ENCODE peak calls at places on chromosomes 1 and 21, in four cellular contexts. One of them, this sample, is unnamed.

GRCh38 chr21:44316277-44316900 is 16.5 kb downstream of the PFKL start:
- DNase-seq in NCI-H2081: no peak
- DNase-seq in effector memory CD8-positive, alpha-beta T cell: no peak
- DNase-seq in bronchial epithelial cell: no peak
- DNase-seq in this sample: no peak

GRCh38 chr1:81155131-81155530 is 645.6 kb upstream of the ADGRL2 start:
- DNase-seq in NCI-H2081: no peak
- DNase-seq in effector memory CD8-positive, alpha-beta T cell: no peak
- DNase-seq in bronchial epithelial cell: no peak
- DNase-seq in this sample: no peak

GRCh38 chr1:226132731-226133503 is 53.6 kb downstream of the ACBD3 start:
- DNase-seq in NCI-H2081: no peak
- DNase-seq in effector memory CD8-positive, alpha-beta T cell: no peak
- DNase-seq in bronchial epithelial cell: peak
- DNase-seq in this sample: no peak

GRCh38 chr1:114745351-114745750 is 12.4 kb downstream of the CSDE1 start:
- DNase-seq in NCI-H2081: no peak
- DNase-seq in effector memory CD8-positive, alpha-beta T cell: no peak
- DNase-seq in bronchial epithelial cell: no peak
- DNase-seq in this sample: no peak

GRCh38 chr1:7576946-7577657 is 194.0 kb upstream of the VAMP3 start:
- DNase-seq in NCI-H2081: no peak
- DNase-seq in effector memory CD8-positive, alpha-beta T cell: no peak
- DNase-seq in bronchial epithelial cell: peak
- DNase-seq in this sample: no peak

GRCh38 chr1:220655509-220655908 is 34.7 kb upstream of the C1orf115 start:
- DNase-seq in NCI-H2081: no peak
- DNase-seq in effector memory CD8-positive, alpha-beta T cell: no peak
- DNase-seq in bronchial epithelial cell: no peak
- DNase-seq in this sample: no peak

GRCh38 chr1:38815903-38816627 is 43.5 kb downstream of the RRAGC start:
- DNase-seq in NCI-H2081: peak
- DNase-seq in effector memory CD8-positive, alpha-beta T cell: no peak
- DNase-seq in bronchial epithelial cell: no peak
- DNase-seq in this sample: no peak

GRCh38 chr1:59653968-59654367 is 160.8 kb upstream of the HOOK1 start:
- DNase-seq in NCI-H2081: no peak
- DNase-seq in effector memory CD8-positive, alpha-beta T cell: no peak
- DNase-seq in bronchial epithelial cell: no peak
- DNase-seq in this sample: no peak

GRCh38 chr1:174953657-174954435 is 45.9 kb upstream of the CACYBP start:
- DNase-seq in NCI-H2081: peak
- DNase-seq in effector memory CD8-positive, alpha-beta T cell: no peak
- DNase-seq in bronchial epithelial cell: no peak
- DNase-seq in this sample: no peak

GRCh38 chr1:79531790-79532189 is 525.3 kb upstream of the ADGRL4 start:
- DNase-seq in NCI-H2081: no peak
- DNase-seq in effector memory CD8-positive, alpha-beta T cell: no peak
- DNase-seq in bronchial epithelial cell: no peak
- DNase-seq in this sample: no peak

GRCh38 chr1:228020686-228021525 is 14.1 kb downstream of the WNT3A start:
- DNase-seq in NCI-H2081: no peak
- DNase-seq in effector memory CD8-positive, alpha-beta T cell: no peak
- DNase-seq in bronchial epithelial cell: no peak
- DNase-seq in this sample: no peak

GRCh38 chr1:16031551-16031950 is 9.7 kb downstream of the CLCNKA start:
- DNase-seq in NCI-H2081: no peak
- DNase-seq in effector memory CD8-positive, alpha-beta T cell: no peak
- DNase-seq in bronchial epithelial cell: no peak
- DNase-seq in this sample: no peak

GRCh38 chr1:241947355-241947754 is 10.2 kb upstream of the BECN2 start:
- DNase-seq in NCI-H2081: no peak
- DNase-seq in effector memory CD8-positive, alpha-beta T cell: no peak
- DNase-seq in bronchial epithelial cell: no peak
- DNase-seq in this sample: no peak

GRCh38 chr1:171434717-171435346 is 50.5 kb upstream of the PRRC2C start:
- DNase-seq in NCI-H2081: peak
- DNase-seq in effector memory CD8-positive, alpha-beta T cell: no peak
- DNase-seq in bronchial epithelial cell: peak
- DNase-seq in this sample: no peak

GRCh38 chr1:28437260-28437923 is 67.9 kb downstream of the PHACTR4 start:
- DNase-seq in NCI-H2081: no peak
- DNase-seq in effector memory CD8-positive, alpha-beta T cell: no peak
- DNase-seq in bronchial epithelial cell: peak
- DNase-seq in this sample: no peak

GRCh38 chr1:109639063-109639840 is 16.6 kb upstream of the GSTM4 start:
- DNase-seq in NCI-H2081: no peak
- DNase-seq in effector memory CD8-positive, alpha-beta T cell: no peak
- DNase-seq in bronchial epithelial cell: no peak
- DNase-seq in this sample: no peak

This sample was measured in immature natural killer cell.